ENCODE peak calls at places on chromosomes 11 and 22, in ten cellular contexts. N is neural progenitor cell; K is naive thymus-derived CD4-positive, alpha-beta T cell; S is ovary; D is GM19239; T is activated CD4-positive, alpha-beta T cell treated with anti-CD3 and anti-CD28 coated beads, Interleukin-2, amount 50 U/mL, for 1 hour; G is NCI-H460; F is stromal cell of bone marrow; M is endothelial cell; R is RWPE2. J is an unnamed sample.

GRCh38 chr11:105636496-105636895 is 26.6 kb downstream of the GRIA4 start:
- DNase-seq in N (no peak), K (no peak), S (no peak), D (no peak), T (no peak), G (no peak), F (no peak), M (no peak), R (no peak), J (no peak)

GRCh38 chr11:131668867-131669780 is 298.7 kb downstream of the NTM start:
- DNase-seq in N (peak; percentile 80), K (no peak), S (no peak), D (peak; percentile 50), T (no peak), G (peak; percentile 30), F (no peak), M (peak; percentile 77), R (peak; percentile 42), J (no peak)

GRCh38 chr11:122634507-122634906 is 21.0 kb upstream of the UBASH3B start:
- DNase-seq in N (peak; percentile 11), K (no peak), S (no peak), D (no peak), T (no peak), G (no peak), F (peak; percentile 44), M (peak; percentile 15), R (no peak), J (no peak)

GRCh38 chr11:12617632-12618031 is 56.6 kb upstream of the TEAD1 start:
- DNase-seq in N (no peak), K (no peak), S (no peak), D (no peak), T (no peak), G (no peak), F (no peak), M (no peak), R (no peak), J (no peak)

GRCh38 chr22:21606775-21607174 is 23.0 kb downstream of the YDJC start:
- DNase-seq in N (no peak), K (no peak), S (no peak), D (no peak), T (no peak), G (no peak), F (no peak), M (no peak), R (no peak), J (no peak)

GRCh38 chr22:32396746-32397145 is 15.3 kb downstream of the RTCB start:
- DNase-seq in N (no peak), K (no peak), S (no peak), D (no peak), T (no peak), G (no peak), F (no peak), M (no peak), R (no peak), J (no peak)

GRCh38 chr11:117182551-117182935 is 4.0 kb downstream of the SIDT2 start:
- DNase-seq in N (no peak), K (no peak), S (peak; percentile 27), D (no peak), T (no peak), G (no peak), F (no peak), M (no peak), R (no peak), J (peak; percentile 88)

GRCh38 chr11:126837581-126837980 is 163.0 kb downstream of the KIRREL3 start:
- DNase-seq in N (no peak), K (no peak), S (no peak), D (no peak), T (no peak), G (no peak), F (no peak), M (no peak), R (no peak), J (no peak)

GRCh38 chr11:94666792-94667721 is 99.9 kb downstream of the PIWIL4 start:
- DNase-seq in N (no peak), K (no peak), S (no peak), D (no peak), T (no peak), G (no peak), F (no peak), M (no peak), R (no peak), J (no peak)

GRCh38 chr22:25235547-25236290 is 16.3 kb downstream of the CRYBB2 start:
- DNase-seq in N (peak; percentile 94), K (peak; percentile 16), S (peak; percentile 61), D (peak; percentile 97), T (peak; percentile 41), G (peak; percentile 80), F (peak; percentile 36), M (peak; percentile 95), R (peak; percentile 78), J (peak; percentile 92)

GRCh38 chr11:103582351-103582909 is 454.0 kb upstream of the DDI1 start:
- DNase-seq in N (no peak), K (no peak), S (no peak), D (no peak), T (no peak), G (no peak), F (no peak), M (no peak), R (no peak), J (no peak)

GRCh38 chr22:45341503-45341902 is 31.8 kb downstream of the FAM118A start:
- DNase-seq in N (no peak), K (peak; percentile 84), S (no peak), D (no peak), T (peak; percentile 64), G (no peak), F (no peak), M (no peak), R (no peak), J (no peak)